ENCODE peak calls at places on chromosomes 12 and 14, in six cellular contexts. K, Y, L, W, B and O are unnamed samples. For H3K4me1, the result is how much of the 10 kb centered on the place peaks cover.

GRCh38 chr12:27896419-27896990 is 76.0 kb downstream of the PTHLH start:
- DNase-seq in W (no peak), L (no peak), Y (no peak), B (no peak), K (no peak), O (no peak)

GRCh38 chr12:101527682-101528081 is 52.5 kb downstream of the SPIC start:
- DNase-seq in K (peak), W (peak), B (no peak), Y (no peak), L (no peak), O (no peak)

GRCh38 chr14:92400579-92401444 is 77.8 kb downstream of the SLC24A4 start:
- DNase-seq in W (peak), B (no peak), Y (no peak), K (no peak), L (no peak), O (no peak)

GRCh38 chr12:131755305-131756113 is 44.6 kb downstream of the SFSWAP start:
- DNase-seq in K (no peak), B (no peak), Y (no peak), L (no peak), W (peak), O (no peak)

GRCh38 chr12:80676856-80677255 is 30.6 kb upstream of the MYF6 start:
- DNase-seq in B (no peak), Y (no peak), W (no peak), L (no peak), K (no peak), O (no peak)

GRCh38 chr14:65096323-65097089 is 5.8 kb downstream of the MAX start:
- DNase-seq in B (no peak), W (no peak), L (no peak), K (no peak), Y (no peak), O (no peak)

GRCh38 chr12:75613981-75614380 is 102.6 kb upstream of the KRR1 start:
- DNase-seq in K (no peak), Y (no peak), W (no peak), L (no peak), B (no peak), O (no peak)

GRCh38 chr14:35365130-35366047 is 39.2 kb downstream of the NFKBIA start:
- DNase-seq in Y (peak), B (peak), W (no peak), L (peak), K (no peak), O (peak)

GRCh38 chr12:31650927-31651326 is 8.6 kb upstream of the ETFBKMT start:
- DNase-seq in K (no peak), Y (peak), W (no peak), L (no peak), B (no peak), O (no peak)

GRCh38 chr12:45419317-45419716 is 203.4 kb downstream of the ANO6 start:
- DNase-seq in L (no peak), B (no peak), W (no peak), K (no peak), Y (no peak), O (no peak)

GRCh38 chr12:15982471-15982870 is 71.3 kb downstream of the DERA start:
- DNase-seq in B (no peak), W (peak), K (no peak), L (no peak), Y (no peak), O (no peak)

GRCh38 chr14:46574236-46574970 is 77.2 kb downstream of the RPL10L start:
- DNase-seq in B (no peak), W (no peak), Y (no peak), L (no peak), K (no peak), O (no peak)

GRCh38 chr14:72902802-72903530 is 9.1 kb upstream of the DPF3 start:
- DNase-seq in L (no peak), W (no peak), K (no peak), Y (no peak), B (no peak), O (no peak)
- H3K4me1 ChIP-seq in L (under half), W (under half), K (under half), Y (under half), B (under half), O (under half)

GRCh38 chr14:36582874-36583241 is 444 bp upstream of the NKX2-8 start:
- DNase-seq in L (no peak), K (no peak), Y (no peak), W (no peak), B (no peak), O (no peak)
- H3K4me3 ChIP-seq in L (peak), K (no peak), Y (no peak), W (no peak), B (peak), O (no peak)

DNA sequence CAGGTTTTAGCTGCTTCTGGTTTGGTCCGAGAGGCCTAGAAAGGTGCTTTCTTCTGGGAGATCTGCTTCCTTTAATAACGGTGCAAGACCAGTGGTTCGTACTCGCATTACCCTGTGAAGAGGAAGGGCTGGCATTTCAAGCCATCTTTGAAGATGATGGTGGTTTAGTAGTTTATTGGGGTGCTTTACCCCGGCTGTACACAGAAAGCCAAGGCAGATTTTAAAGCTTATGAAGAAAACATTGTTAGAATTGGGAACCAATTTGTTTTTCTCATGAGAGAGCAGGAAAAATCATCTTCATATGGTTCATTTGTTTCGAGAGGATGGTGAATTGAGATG is 3.6 kb downstream of the CCND2 start:
- DNase-seq in Y (no peak), K (no peak), L (no peak), W (no peak), B (no peak), O (no peak)
- TF ChIP-seq CTCF in Y (no peak), K (peak), L (no peak), W (peak), B (peak), O (no peak)

GRCh38 chr14:32512348-32512747 is 183.2 kb downstream of the AKAP6 start:
- DNase-seq in L (no peak), W (no peak), Y (no peak), K (no peak), B (no peak), O (no peak)
- H3K4me1 ChIP-seq in L (under half), W (under half), Y (under half), K (under half), B (under half), O (under half)

GRCh38 chr12:25053021-25053271 is 104.0 kb upstream of the BCAT1 start:
- DNase-seq in K (no peak), B (no peak), W (peak), L (no peak), Y (no peak), O (no peak)
- H3K4me3 ChIP-seq in K (peak), B (peak), W (peak), L (peak), Y (peak), O (peak)